ENCODE peak calls at places on chromosomes 12 and 14, in six cellular contexts. L is activated CD8-positive, alpha-beta memory T cell treated with anti-CD3 and anti-CD28 coated beads for 4 hours; U is GM18507; A is glomerular endothelial cell; K is GM04503; J is Karpas-422. N is an unnamed sample.

GRCh38 chr14:73452341-73453191 is 5.8 kb downstream of the NUMB start:
- DNase-seq in L (no peak), U (no peak), A (no peak), K (peak), J (no peak), N (no peak)

GRCh38 chr12:59808317-59808910 is 212.6 kb downstream of the SLC16A7 start:
- DNase-seq in L (no peak), U (peak), A (peak), K (no peak), J (peak), N (no peak)

GRCh38 chr12:65622056-65622455 is 202.2 kb upstream of the HMGA2 start:
- DNase-seq in L (no peak), U (no peak), A (no peak), K (no peak), J (no peak), N (no peak)

GRCh38 chr12:93273834-93274705 is 103.7 kb upstream of the NUDT4 start:
- DNase-seq in L (no peak), U (no peak), A (no peak), K (no peak), J (no peak), N (no peak)

GRCh38 chr12:112855375-112855774 is 51.4 kb upstream of the OAS1 start:
- DNase-seq in L (no peak), U (no peak), A (no peak), K (no peak), J (peak), N (no peak)

GRCh38 chr12:67070307-67070600 is 198.9 kb upstream of the CAND1 start:
- DNase-seq in L (no peak), U (no peak), A (no peak), K (no peak), J (no peak), N (no peak)

GRCh38 chr12:21248679-21249078 is 86.0 kb downstream of the SLCO1A2 start:
- DNase-seq in L (no peak), U (no peak), A (peak), K (no peak), J (peak), N (no peak)

GRCh38 chr12:67789266-67789665 is 140.7 kb downstream of the DYRK2 start:
- DNase-seq in L (no peak), U (no peak), A (no peak), K (no peak), J (no peak), N (no peak)

GRCh38 chr14:58724702-58725101 is 86.9 kb downstream of the DACT1 start:
- DNase-seq in L (no peak), U (no peak), A (no peak), K (no peak), J (no peak), N (no peak)

GRCh38 chr14:100849432-100849831 is 23.5 kb downstream of the MEG3 start:
- DNase-seq in L (no peak), U (no peak), A (no peak), K (no peak), J (no peak), N (no peak)

GRCh38 chr12:10400829-10401228 is 8.7 kb downstream of the KLRC4 start:
- DNase-seq in L (no peak), U (no peak), A (no peak), K (no peak), J (no peak), N (no peak)

GRCh38 chr12:121446760-121447159 is 46.8 kb downstream of the RNF34 start:
- DNase-seq in L (no peak), U (no peak), A (no peak), K (no peak), J (no peak), N (no peak)

GRCh38 chr14:31128601-31129526 is 78.7 kb downstream of the HECTD1 start:
- DNase-seq in L (no peak), U (no peak), A (no peak), K (no peak), J (peak), N (no peak)

GRCh38 chr12:46071769-46072624 is 81.6 kb upstream of the SCAF11 start:
- DNase-seq in L (peak), U (no peak), A (peak), K (peak), J (peak), N (peak)

GRCh38 chr12:9941838-9942237 is 9.7 kb upstream of the CLEC2A start:
- DNase-seq in L (no peak), U (no peak), A (no peak), K (no peak), J (no peak), N (no peak)

GRCh38 chr12:68768431-68768934 is 22.5 kb downstream of the SLC35E3 start:
- DNase-seq in L (no peak), U (no peak), A (no peak), K (no peak), J (no peak), N (no peak)

GRCh38 chr14:89849931-89850330 is 104.6 kb downstream of the EFCAB11 start:
- DNase-seq in L (no peak), U (no peak), A (no peak), K (no peak), J (no peak), N (no peak)

GRCh38 chr12:32454866-32455265 is 55.5 kb downstream of the FGD4 start:
- DNase-seq in L (no peak), U (no peak), A (no peak), K (no peak), J (no peak), N (no peak)

GRCh38 chr12:125140918-125141573 is 75.8 kb downstream of the AACS start:
- DNase-seq in L (no peak), U (no peak), A (peak), K (peak), J (no peak), N (no peak)

GRCh38 chr14:77124345-77125274 is 17.0 kb downstream of the ZDHHC22 start:
- DNase-seq in L (peak), U (no peak), A (no peak), K (no peak), J (no peak), N (peak)

GRCh38 chr12:8038659-8039114 is 6.2 kb downstream of the FOXJ2 start:
- DNase-seq in L (no peak), U (no peak), A (no peak), K (no peak), J (no peak), N (no peak)

GRCh38 chr14:92481386-92481785 is 32.2 kb upstream of the RIN3 start:
- DNase-seq in L (no peak), U (no peak), A (no peak), K (no peak), J (no peak), N (no peak)

GRCh38 chr12:132622437-132623071 is 4.0 kb downstream of the P2RX2 start:
- DNase-seq in L (no peak), U (no peak), A (no peak), K (peak), J (peak), N (no peak)

GRCh38 chr14:59207506-59207933 is 19.1 kb downstream of the DAAM1 start:
- DNase-seq in L (no peak), U (no peak), A (no peak), K (no peak), J (no peak), N (no peak)

GRCh38 chr14:50333010-50333409 is 20.9 kb downstream of the DMAC2L start:
- DNase-seq in L (no peak), U (no peak), A (no peak), K (peak), J (no peak), N (no peak)

GRCh38 chr12:123363743-123364531 is 710 bp downstream of the SBNO1 start:
- DNase-seq in L (no peak), U (no peak), A (no peak), K (no peak), J (peak), N (peak)

GRCh38 chr14:92759300-92759678 is 10.9 kb upstream of the LGMN start:
- DNase-seq in L (no peak), U (no peak), A (no peak), K (no peak), J (peak), N (no peak)

GRCh38 chr12:124742702-124743101 is 121.0 kb downstream of the SCARB1 start:
- DNase-seq in L (no peak), U (no peak), A (no peak), K (no peak), J (no peak), N (no peak)

GRCh38 chr14:102323102-102323501 is 3.6 kb downstream of the ZNF839 start:
- DNase-seq in L (no peak), U (no peak), A (no peak), K (no peak), J (peak), N (no peak)

GRCh38 chr14:102509744-102510615 is at the start of gene ANKRD9:
- DNase-seq in L (peak), U (peak), A (peak), K (no peak), J (no peak), N (peak)

GRCh38 chr14:74502236-74503019 is 8.9 kb downstream of the ISCA2 start:
- DNase-seq in L (no peak), U (no peak), A (no peak), K (no peak), J (peak), N (no peak)